ENCODE peak calls at places on chromosomes 2 and 18, in ten cellular contexts. D is effector memory CD4-positive, alpha-beta T cell; V is CD4-positive, alpha-beta memory T cell; B is esophagus squamous epithelium; R is aorta; S is WERI-Rb-1; Z is H1; X is hepatocyte; P is heart left ventricle; K is heart right ventricle. A is an unnamed sample. For H3K27me3 and H3K36me3, the result is how much of the 10 kb centered on the place peaks cover.

GRCh38 chr18:7079231-7079630 is 38.4 kb downstream of the LAMA1 start:
- DNase-seq in D (no peak), V (no peak), B (no peak), R (no peak), S (no peak), Z (no peak), X (no peak), P (no peak), K (no peak), A (no peak)

GRCh38 chr18:7117390-7118355 is at the start of gene LAMA1:
- DNase-seq in D (no peak), V (no peak), B (no peak), R (no peak), S (peak), Z (peak), X (peak), P (no peak), K (no peak), A (no peak)

GRCh38 chr2:73970268-73970803 is 14.4 kb upstream of the TET3 start:
- DNase-seq in D (no peak), V (no peak), B (no peak), R (no peak), S (no peak), Z (no peak), X (no peak), P (no peak), K (no peak), A (no peak)

GRCh38 chr2:132037527-132038178 is 124.1 kb downstream of the ANKRD30BL start:
- DNase-seq in D (no peak), V (no peak), B (no peak), R (peak), S (peak), Z (peak), X (peak), P (peak), K (peak), A (no peak)

GRCh38 chr2:140262908-140263307 is 1482.7 kb upstream of the NXPH2 start:
- DNase-seq in D (no peak), V (no peak), B (no peak), R (no peak), S (no peak), Z (no peak), X (no peak), P (no peak), K (no peak), A (no peak)

GRCh38 chr2:126657146-126657635 is 1.2 kb downstream of the GYPC start:
- DNase-seq in D (peak), V (peak), B (no peak), R (peak), S (no peak), Z (no peak), X (peak), P (peak), K (peak), A (peak)

GRCh38 chr18:37525302-37525585 is 40.4 kb downstream of the CELF4 start:
- DNase-seq in D (no peak), V (no peak), B (no peak), R (no peak), S (no peak), Z (no peak), X (no peak), P (no peak), K (no peak), A (no peak)

GRCh38 chr2:134917219-134917957 is 1.2 kb upstream of the CCNT2 start:
- DNase-seq in D (no peak), V (no peak), B (no peak), R (peak), S (no peak), Z (no peak), X (peak), P (peak), K (peak), A (peak)

DNA sequence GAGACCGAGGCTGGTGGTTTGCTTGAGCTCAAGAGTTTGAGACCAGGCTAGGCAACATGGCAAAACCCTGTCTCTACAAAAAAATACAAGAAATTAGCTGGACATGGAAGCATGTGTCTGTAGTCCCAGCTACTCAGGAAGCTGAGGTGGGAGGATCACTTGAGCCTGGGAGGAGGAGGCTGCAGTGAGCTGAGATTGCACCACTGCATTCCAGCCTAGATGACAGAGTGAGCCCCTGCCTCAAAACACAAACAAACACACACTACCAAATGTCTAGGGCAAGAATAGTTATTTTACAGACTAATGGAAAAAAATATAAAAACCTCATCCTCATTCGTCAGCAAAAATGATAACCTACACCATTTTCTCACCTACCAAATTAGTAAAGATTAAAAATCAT is 15.3 kb downstream of the BUB1 start:
- DNase-seq in D (no peak), V (no peak), B (no peak), R (no peak), S (no peak), Z (no peak), X (no peak), P (no peak), K (no peak), A (no peak)
- H3K27me3 ChIP-seq in D (under half), V (under half), B (under half), R (under half), S (under half), Z (under half), X (under half), P (under half), K (under half), A (under half)

DNA sequence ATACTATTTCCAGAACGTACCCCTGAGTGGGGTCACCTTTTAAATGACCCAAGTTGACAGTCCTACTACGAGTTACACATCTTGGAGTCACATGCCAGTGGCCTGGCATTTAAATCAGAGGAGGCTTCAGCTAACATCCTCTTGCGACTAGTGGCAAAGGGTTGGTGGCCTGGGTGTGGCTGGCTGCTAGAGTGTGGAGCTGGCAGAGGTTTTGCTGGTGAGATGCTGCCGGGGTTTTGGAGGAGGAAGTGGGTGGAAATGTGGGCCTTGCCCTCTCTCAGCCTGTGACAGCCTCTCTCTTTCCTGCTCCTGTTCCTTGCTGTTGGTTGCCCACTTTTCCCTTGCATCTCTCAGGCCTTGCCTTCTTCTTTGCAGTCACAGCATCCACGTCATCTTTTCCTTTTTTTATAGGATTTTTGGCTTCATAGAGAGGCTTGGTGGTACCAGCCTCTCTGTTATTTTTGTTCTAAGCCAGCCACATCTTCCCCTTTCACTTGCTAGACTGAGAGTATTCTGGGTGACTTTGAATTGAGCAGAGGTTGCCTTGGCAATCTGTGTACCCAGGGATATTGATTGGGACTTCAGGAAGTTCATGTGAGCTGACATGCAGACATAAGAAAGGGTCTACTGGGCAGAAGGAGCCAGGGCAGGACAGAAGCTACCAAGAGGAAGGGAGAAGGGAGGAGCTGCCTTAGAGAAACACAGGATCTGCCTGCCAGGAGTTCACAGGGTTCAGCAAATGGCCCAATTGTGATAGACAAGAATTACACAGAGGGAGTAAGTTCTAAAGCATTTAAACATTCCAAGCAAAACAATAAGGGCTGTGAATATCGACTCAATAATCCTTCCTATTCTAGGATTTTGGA is 55.4 kb downstream of the CDC42EP3 start:
- DNase-seq in D (peak), V (peak), B (no peak), R (peak), S (no peak), Z (no peak), X (no peak), P (peak), K (peak), A (peak)
- H3K27ac ChIP-seq in D (peak), V (peak), B (peak), R (peak), S (no peak), Z (no peak), X (peak), P (no peak), K (no peak), A (peak)

GRCh38 chr18:303578-303977 is 35.7 kb upstream of the THOC1 start:
- DNase-seq in D (no peak), V (no peak), B (no peak), R (no peak), S (no peak), Z (no peak), X (no peak), P (no peak), K (no peak), A (no peak)

GRCh38 chr18:304887-305529 is 37.2 kb upstream of the THOC1 start:
- DNase-seq in D (no peak), V (no peak), B (no peak), R (no peak), S (no peak), Z (no peak), X (no peak), P (no peak), K (no peak), A (no peak)

GRCh38 chr18:302097-302496 is 34.2 kb upstream of the THOC1 start:
- DNase-seq in D (no peak), V (no peak), B (no peak), R (no peak), S (no peak), Z (no peak), X (no peak), P (no peak), K (no peak), A (no peak)

GRCh38 chr18:306608-307255 is 38.9 kb upstream of the THOC1 start:
- DNase-seq in D (no peak), V (no peak), B (no peak), R (no peak), S (no peak), Z (no peak), X (peak), P (no peak), K (no peak), A (no peak)

GRCh38 chr18:303011-303410 is 35.2 kb upstream of the THOC1 start:
- DNase-seq in D (no peak), V (no peak), B (no peak), R (no peak), S (no peak), Z (no peak), X (no peak), P (no peak), K (no peak), A (no peak)
- H3K36me3 ChIP-seq in D (under half), V (under half), B (under half), R (under half), S (under half), Z (under half), X (under half), P (under half), K (under half), A (under half)

GRCh38 chr2:206257345-206257744 is 17.1 kb upstream of the ZDBF2 start:
- DNase-seq in D (no peak), V (no peak), B (no peak), R (no peak), S (no peak), Z (no peak), X (no peak), P (no peak), K (no peak), A (no peak)
- H3K27me3 ChIP-seq in D (under half), V (under half), B (under half), R (under half), S (under half), Z (half or more), X (half or more), P (half or more), K (half or more), A (half or more)

GRCh38 chr2:197517150-197517549 is 1.3 kb downstream of the MOB4 start:
- DNase-seq in D (no peak), V (no peak), B (no peak), R (no peak), S (no peak), Z (no peak), X (no peak), P (no peak), K (no peak), A (no peak)
- H3K27ac ChIP-seq in D (peak), V (peak), B (peak), R (no peak), S (no peak), Z (no peak), X (no peak), P (peak), K (no peak), A (no peak)

DNA sequence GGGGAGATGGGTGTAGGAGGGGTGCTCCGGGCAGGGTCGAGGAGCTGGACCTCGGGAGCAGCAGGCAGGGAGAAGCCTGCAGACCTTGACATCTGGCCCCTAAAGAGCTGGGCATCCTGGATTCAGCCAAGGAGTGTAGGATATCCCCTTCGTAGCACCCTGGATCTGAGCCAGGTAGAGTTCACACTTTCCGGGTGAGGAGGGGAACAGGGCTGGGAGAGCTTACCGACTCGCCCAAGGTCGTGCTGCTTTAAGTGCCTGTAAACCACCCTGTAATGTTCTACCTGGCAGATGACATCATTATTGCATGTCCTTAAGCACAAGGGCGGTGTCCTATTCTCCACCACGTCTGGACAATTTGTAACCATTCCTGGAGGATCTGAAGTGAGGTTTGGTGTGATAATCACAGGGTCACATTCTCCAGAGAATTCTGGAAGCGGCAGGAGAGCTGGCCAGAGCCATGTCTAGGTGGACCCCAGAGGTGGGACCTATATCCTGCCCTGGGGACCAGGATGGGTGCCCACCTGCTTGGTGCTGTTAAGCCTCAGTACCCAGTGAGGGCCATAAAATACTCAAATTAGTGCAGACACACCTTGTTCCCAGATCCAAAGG is 14.6 kb downstream of the ITM2C start:
- DNase-seq in D (no peak), V (no peak), B (no peak), R (no peak), S (no peak), Z (no peak), X (peak), P (peak), K (no peak), A (peak)
- H3K36me3 ChIP-seq in D (under half), V (under half), B (under half), R (under half), S (under half), Z (under half), X (under half), P (under half), K (under half), A (under half)

A was measured in transverse colon.